ENCODE peak calls at places on chromosomes 6 and 20, in five cellular contexts. J is cardiac muscle cell; L is brain microvascular endothelial cell; X is activated naive CD4-positive, alpha-beta T cell treated with anti-CD3 and anti-CD28 coated beads, Interleukin-2, amount 10 ng/mL, durations not matched to agents 7 days and 5 days; M is activated CD4-positive, alpha-beta T cell treated with anti-CD3 and anti-CD28 coated beads, Interleukin-2, amount 10 ng/mL, durations not matched to agents 7 days and 5 days. U is an unnamed sample.

GRCh38 chr20:42294976-42295375 is 676.8 kb upstream of the CHD6 start:
- DNase-seq in L (no peak), J (no peak), M (no peak), X (no peak), U (no peak)

GRCh38 chr20:57918546-57918945 is 208.7 kb upstream of the PMEPA1 start:
- DNase-seq in L (no peak), X (no peak), M (no peak), J (no peak), U (no peak)

GRCh38 chr20:41553142-41553879 is 64.9 kb downstream of the CHD6 start:
- DNase-seq in X (no peak), M (no peak), J (no peak), L (no peak), U (no peak)

GRCh38 chr6:113980937-113981554 is 10.1 kb upstream of the HDAC2 start:
- DNase-seq in J (peak; percentile 46), M (peak; percentile 16), X (peak; percentile 30), L (no peak), U (no peak)

GRCh38 chr6:157460182-157460999 is 79.4 kb downstream of the ZDHHC14 start:
- DNase-seq in X (no peak), J (no peak), M (no peak), L (no peak), U (no peak)

GRCh38 chr20:54086444-54087134 is 16.2 kb upstream of the BCAS1 start:
- DNase-seq in X (no peak), J (peak; percentile 46), M (no peak), L (peak; percentile 8), U (no peak)

GRCh38 chr6:12962995-12963394 is 246.4 kb downstream of the PHACTR1 start:
- DNase-seq in J (peak; percentile 52), X (no peak), L (no peak), M (no peak), U (no peak)

GRCh38 chr6:43951063-43951755 is 176.0 kb downstream of the MRPL14 start:
- DNase-seq in X (peak; percentile 36), M (no peak), L (no peak), J (peak; percentile 60), U (peak; percentile 13)

GRCh38 chr6:44006123-44006871 is 121.0 kb downstream of the MRPL14 start:
- DNase-seq in M (no peak), L (no peak), J (no peak), X (peak; percentile 16), U (no peak)

GRCh38 chr6:47047479-47048411 is 5.6 kb upstream of the ADGRF1 start:
- DNase-seq in X (peak; percentile 41), M (peak; percentile 42), J (peak; percentile 80), L (peak; percentile 78), U (peak; percentile 2)

GRCh38 chr6:167851349-167851952 is 24.7 kb downstream of the AFDN start:
- DNase-seq in L (no peak), J (no peak), X (no peak), M (no peak), U (no peak)

GRCh38 chr20:61295249-61295648 is 43.2 kb downstream of the CDH4 start:
- DNase-seq in J (peak; percentile 8), L (no peak), X (no peak), M (no peak), U (no peak)

GRCh38 chr6:149935668-149936067 is 6.1 kb upstream of the ULBP2 start:
- DNase-seq in X (no peak), M (no peak), J (no peak), L (no peak), U (no peak)

U was measured in immature natural killer cell.